ENCODE peak calls at places on chromosomes 13 and 19, in nine cellular contexts. One of them, this sample, is unnamed.

GRCh38 chr13:97339019-97339988 is 94.7 kb upstream of the RAP2A start:
- DNase-seq in foreskin keratinocyte: no peak
- DNase-seq in uterus: peak; percentile 71
- DNase-seq in lung: peak; percentile 47
- DNase-seq in spleen: no peak
- DNase-seq in ovary: peak; percentile 78
- DNase-seq in PC-9: no peak
- DNase-seq in left lung: no peak
- DNase-seq in hepatocyte: peak; percentile 57
- DNase-seq in this sample: no peak

GRCh38 chr19:55078996-55079395 is 3.3 kb downstream of the EPS8L1 start:
- DNase-seq in ovary: no peak
- DNase-seq in hepatocyte: peak; percentile 3
- DNase-seq in PC-9: no peak
- DNase-seq in uterus: no peak
- DNase-seq in foreskin keratinocyte: no peak
- DNase-seq in lung: no peak
- DNase-seq in spleen: no peak
- DNase-seq in left lung: peak; percentile 20
- DNase-seq in this sample: no peak

GRCh38 chr13:27605610-27606200 is 14.6 kb downstream of the LNX2 start:
- DNase-seq in uterus: no peak
- DNase-seq in ovary: no peak
- DNase-seq in hepatocyte: no peak
- DNase-seq in spleen: no peak
- DNase-seq in lung: no peak
- DNase-seq in left lung: no peak
- DNase-seq in PC-9: no peak
- DNase-seq in foreskin keratinocyte: no peak
- DNase-seq in this sample: no peak

GRCh38 chr13:112838038-112838965 is 130.7 kb upstream of the MCF2L start:
- DNase-seq in left lung: no peak
- DNase-seq in uterus: no peak
- DNase-seq in spleen: no peak
- DNase-seq in PC-9: no peak
- DNase-seq in foreskin keratinocyte: no peak
- DNase-seq in hepatocyte: no peak
- DNase-seq in ovary: no peak
- DNase-seq in lung: no peak
- DNase-seq in this sample: no peak

GRCh38 chr19:3210347-3211017 is 14.0 kb upstream of the CELF5 start:
- DNase-seq in PC-9: no peak
- DNase-seq in spleen: peak; percentile 91
- DNase-seq in lung: peak; percentile 67
- DNase-seq in ovary: no peak
- DNase-seq in foreskin keratinocyte: peak; percentile 19
- DNase-seq in uterus: peak; percentile 31
- DNase-seq in hepatocyte: peak; percentile 52
- DNase-seq in left lung: peak; percentile 92
- DNase-seq in this sample: no peak

GRCh38 chr13:59133903-59134302 is 1029.8 kb downstream of the DIAPH3 start:
- DNase-seq in spleen: no peak
- DNase-seq in PC-9: no peak
- DNase-seq in hepatocyte: no peak
- DNase-seq in uterus: no peak
- DNase-seq in left lung: no peak
- DNase-seq in lung: no peak
- DNase-seq in ovary: no peak
- DNase-seq in foreskin keratinocyte: no peak
- DNase-seq in this sample: no peak

GRCh38 chr13:93534181-93534700 is 307.6 kb downstream of the GPC6 start:
- DNase-seq in foreskin keratinocyte: no peak
- DNase-seq in PC-9: no peak
- DNase-seq in hepatocyte: no peak
- DNase-seq in lung: no peak
- DNase-seq in uterus: peak; percentile 11
- DNase-seq in left lung: no peak
- DNase-seq in spleen: no peak
- DNase-seq in ovary: peak; percentile 30
- DNase-seq in this sample: no peak

GRCh38 chr13:49443327-49443688 is 556 bp downstream of the CAB39L start:
- DNase-seq in PC-9: no peak
- DNase-seq in spleen: no peak
- DNase-seq in hepatocyte: peak; percentile 46
- DNase-seq in left lung: no peak
- DNase-seq in lung: peak; percentile 29
- DNase-seq in foreskin keratinocyte: no peak
- DNase-seq in ovary: no peak
- DNase-seq in uterus: no peak
- DNase-seq in this sample: no peak

GRCh38 chr19:49378501-49378900 is 9.5 kb upstream of the KASH5 start:
- DNase-seq in lung: no peak
- DNase-seq in left lung: no peak
- DNase-seq in uterus: no peak
- DNase-seq in PC-9: no peak
- DNase-seq in foreskin keratinocyte: no peak
- DNase-seq in ovary: no peak
- DNase-seq in hepatocyte: no peak
- DNase-seq in spleen: no peak
- DNase-seq in this sample: no peak

GRCh38 chr19:22354665-22355064 is 67.5 kb downstream of the ZNF98 start:
- DNase-seq in uterus: no peak
- DNase-seq in spleen: no peak
- DNase-seq in left lung: no peak
- DNase-seq in PC-9: no peak
- DNase-seq in hepatocyte: no peak
- DNase-seq in foreskin keratinocyte: no peak
- DNase-seq in lung: no peak
- DNase-seq in ovary: no peak
- DNase-seq in this sample: no peak

GRCh38 chr13:91567485-91568207 is 169.2 kb downstream of the GPC5 start:
- DNase-seq in hepatocyte: no peak
- DNase-seq in lung: no peak
- DNase-seq in foreskin keratinocyte: no peak
- DNase-seq in uterus: no peak
- DNase-seq in spleen: no peak
- DNase-seq in PC-9: no peak
- DNase-seq in ovary: no peak
- DNase-seq in left lung: no peak
- DNase-seq in this sample: no peak

GRCh38 chr13:46171223-46171622 is 10.8 kb downstream of the LCP1 start:
- DNase-seq in PC-9: no peak
- DNase-seq in left lung: no peak
- DNase-seq in hepatocyte: no peak
- DNase-seq in spleen: no peak
- DNase-seq in foreskin keratinocyte: no peak
- DNase-seq in lung: no peak
- DNase-seq in ovary: no peak
- DNase-seq in uterus: no peak
- DNase-seq in this sample: no peak
- H3K4me1 ChIP-seq in PC-9: no peaks in the 10 kb centered on the region
- H3K4me1 ChIP-seq in left lung: no peaks in the 10 kb centered on the region
- H3K4me1 ChIP-seq in hepatocyte: peaks cover 4% of the 10 kb centered on the region
- H3K4me1 ChIP-seq in spleen: peaks cover 100% of the 10 kb centered on the region
- H3K4me1 ChIP-seq in foreskin keratinocyte: peaks cover 5% of the 10 kb centered on the region
- H3K4me1 ChIP-seq in lung: peaks cover 2% of the 10 kb centered on the region
- H3K4me1 ChIP-seq in ovary: no peaks in the 10 kb centered on the region
- H3K4me1 ChIP-seq in uterus: no peaks in the 10 kb centered on the region
- H3K4me1 ChIP-seq in this sample: peaks cover 23% of the 10 kb centered on the region

GRCh38 chr19:13537454-13537853 is 31.2 kb upstream of the CACNA1A start:
- DNase-seq in spleen: no peak
- DNase-seq in left lung: no peak
- DNase-seq in ovary: no peak
- DNase-seq in lung: no peak
- DNase-seq in foreskin keratinocyte: no peak
- DNase-seq in PC-9: no peak
- DNase-seq in uterus: no peak
- DNase-seq in hepatocyte: no peak
- DNase-seq in this sample: no peak
- H3K27me3 ChIP-seq in spleen: peaks cover 4% of the 10 kb centered on the region
- H3K27me3 ChIP-seq in left lung: peaks cover 46% of the 10 kb centered on the region
- H3K27me3 ChIP-seq in ovary: no peaks in the 10 kb centered on the region
- H3K27me3 ChIP-seq in lung: no peaks in the 10 kb centered on the region
- H3K27me3 ChIP-seq in foreskin keratinocyte: no peaks in the 10 kb centered on the region
- H3K27me3 ChIP-seq in PC-9: peaks cover 69% of the 10 kb centered on the region
- H3K27me3 ChIP-seq in uterus: no peaks in the 10 kb centered on the region
- H3K27me3 ChIP-seq in hepatocyte: no peaks in the 10 kb centered on the region
- H3K27me3 ChIP-seq in this sample: peaks cover 37% of the 10 kb centered on the region

GRCh38 chr19:4449826-4450075 is 7.8 kb downstream of the UBXN6 start:
- DNase-seq in foreskin keratinocyte: no peak
- DNase-seq in hepatocyte: no peak
- DNase-seq in ovary: no peak
- DNase-seq in uterus: no peak
- DNase-seq in spleen: no peak
- DNase-seq in left lung: no peak
- DNase-seq in PC-9: no peak
- DNase-seq in lung: no peak
- DNase-seq in this sample: no peak
- H3K27ac ChIP-seq in foreskin keratinocyte: no peak overlapping the region
- H3K27ac ChIP-seq in hepatocyte: no peak overlapping the region
- H3K27ac ChIP-seq in ovary: no peak overlapping the region
- H3K27ac ChIP-seq in uterus: no peak overlapping the region
- H3K27ac ChIP-seq in spleen: no peak overlapping the region
- H3K27ac ChIP-seq in left lung: no peak overlapping the region
- H3K27ac ChIP-seq in PC-9: no peak overlapping the region
- H3K27ac ChIP-seq in lung: no peak overlapping the region
- H3K27ac ChIP-seq in this sample: no peak overlapping the region

GRCh38 chr19:44746616-44746945 is 1.9 kb upstream of the BCL3 start:
- DNase-seq in spleen: no peak
- DNase-seq in foreskin keratinocyte: no peak
- DNase-seq in PC-9: no peak
- DNase-seq in ovary: peak; percentile 47
- DNase-seq in hepatocyte: no peak
- DNase-seq in left lung: no peak
- DNase-seq in uterus: no peak
- DNase-seq in lung: no peak
- DNase-seq in this sample: no peak

GRCh38 chr19:44745386-44745831 is 3.1 kb upstream of the BCL3 start:
- DNase-seq in ovary: peak; percentile 77
- DNase-seq in lung: peak; percentile 68
- DNase-seq in PC-9: no peak
- DNase-seq in foreskin keratinocyte: peak; percentile 51
- DNase-seq in spleen: peak; percentile 84
- DNase-seq in uterus: peak; percentile 85
- DNase-seq in left lung: peak; percentile 82
- DNase-seq in hepatocyte: peak; percentile 81
- DNase-seq in this sample: peak; percentile 79

GRCh38 chr19:44746946-44747738 is 1.4 kb upstream of the BCL3 start:
- DNase-seq in hepatocyte: peak; percentile 97
- DNase-seq in ovary: peak; percentile 97
- DNase-seq in spleen: peak; percentile 96
- DNase-seq in lung: peak; percentile 94
- DNase-seq in PC-9: peak; percentile 87
- DNase-seq in left lung: peak; percentile 98
- DNase-seq in uterus: peak; percentile 97
- DNase-seq in foreskin keratinocyte: peak; percentile 93
- DNase-seq in this sample: peak; percentile 96

GRCh38 chr19:44747739-44748425 is 626 bp upstream of the BCL3 start:
- DNase-seq in lung: peak; percentile 79
- DNase-seq in spleen: peak; percentile 91
- DNase-seq in ovary: peak; percentile 78
- DNase-seq in PC-9: peak; percentile 60
- DNase-seq in left lung: peak; percentile 90
- DNase-seq in hepatocyte: peak; percentile 72
- DNase-seq in foreskin keratinocyte: peak; percentile 80
- DNase-seq in uterus: peak; percentile 64
- DNase-seq in this sample: peak; percentile 78

DNA sequence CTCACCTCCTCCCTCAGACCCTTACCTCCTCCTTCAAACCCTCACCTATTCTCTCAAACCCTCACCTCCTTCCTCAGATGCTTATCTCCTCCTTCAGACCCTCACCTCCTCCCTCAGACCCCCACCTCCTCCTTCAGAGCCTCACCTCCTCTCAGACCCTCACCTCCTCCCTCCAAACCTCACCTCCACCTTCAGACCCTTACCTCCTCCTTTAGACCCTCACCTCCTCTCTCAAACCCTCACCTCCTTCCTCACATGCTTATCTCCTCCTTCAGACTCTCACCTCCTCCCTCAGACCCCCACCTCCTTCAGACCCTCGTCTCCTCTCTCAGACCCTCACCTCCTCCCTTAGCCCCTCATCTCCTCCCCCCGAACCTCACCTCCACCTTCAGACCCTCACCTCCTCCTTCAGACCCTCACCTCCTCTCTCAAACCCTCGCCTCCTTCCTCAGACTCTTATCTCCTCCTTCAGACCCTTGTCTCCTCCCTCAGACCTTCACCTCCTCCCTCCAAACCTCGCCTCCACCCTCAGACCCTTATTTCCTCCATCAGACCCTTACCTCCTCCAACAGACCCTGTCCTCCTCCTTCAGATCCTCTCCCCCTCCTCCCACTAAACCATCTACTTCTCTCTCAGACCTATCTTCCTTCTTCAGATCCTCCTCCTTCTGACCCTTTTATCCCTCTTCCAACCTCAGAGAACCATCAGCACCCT is 2.5 kb upstream of the BCL3 start:
- DNase-seq in ovary: no peak
- DNase-seq in lung: no peak
- DNase-seq in left lung: no peak
- DNase-seq in hepatocyte: no peak
- DNase-seq in spleen: no peak
- DNase-seq in foreskin keratinocyte: no peak
- DNase-seq in PC-9: no peak
- DNase-seq in uterus: no peak
- DNase-seq in this sample: no peak
- H3K4me1 ChIP-seq in ovary: peaks cover 24% of the 10 kb centered on the region
- H3K4me1 ChIP-seq in lung: peaks cover 32% of the 10 kb centered on the region
- H3K4me1 ChIP-seq in left lung: peaks cover 48% of the 10 kb centered on the region
- H3K4me1 ChIP-seq in hepatocyte: peaks cover 42% of the 10 kb centered on the region
- H3K4me1 ChIP-seq in spleen: peaks cover 95% of the 10 kb centered on the region
- H3K4me1 ChIP-seq in foreskin keratinocyte: peaks cover 21% of the 10 kb centered on the region
- H3K4me1 ChIP-seq in PC-9: peaks cover 68% of the 10 kb centered on the region
- H3K4me1 ChIP-seq in uterus: peaks cover 7% of the 10 kb centered on the region
- H3K4me1 ChIP-seq in this sample: peaks cover 86% of the 10 kb centered on the region